ENCODE peak calls at places on chromosomes 2 and 18, in four cellular contexts. L is PC-9, A is astrocyte, O is A549. S is an unnamed sample.

GRCh38 chr2:232541195-232541960 is 1.9 kb downstream of the CHRNG start:
- DNase-seq in L (no peak), A (no peak), O (no peak), S (no peak)

GRCh38 chr2:1564506-1564905 is 151.2 kb downstream of the TPO start:
- DNase-seq in L (no peak), A (no peak), O (no peak), S (no peak)

GRCh38 chr2:188437537-188437936 is 145.9 kb downstream of the GULP1 start:
- DNase-seq in L (no peak), A (no peak), O (no peak), S (no peak)

GRCh38 chr2:163621445-163622004 is 114.3 kb downstream of the FIGN start:
- DNase-seq in L (no peak), A (no peak), O (no peak), S (no peak)

GRCh38 chr2:106113362-106113971 is 80.6 kb downstream of the UXS1 start:
- DNase-seq in L (no peak), A (no peak), O (no peak), S (no peak)

GRCh38 chr18:45357681-45358470 is 257.4 kb upstream of the SLC14A2 start:
- DNase-seq in L (no peak), A (peak; percentile 68), O (no peak), S (no peak)

GRCh38 chr18:75422341-75422910 is 5.1 kb downstream of the SMIM21 start:
- DNase-seq in L (no peak), A (peak; percentile 23), O (no peak), S (no peak)

GRCh38 chr18:50569930-50570329 is 10.0 kb downstream of the MAPK4 start:
- DNase-seq in L (no peak), A (no peak), O (no peak), S (no peak)

GRCh38 chr2:54669677-54670484 is 53.6 kb upstream of the EML6 start:
- DNase-seq in L (no peak), A (no peak), O (no peak), S (no peak)

GRCh38 chr2:27494284-27494943 is 586 bp downstream of the FNDC4 start:
- DNase-seq in L (no peak), A (peak; percentile 64), O (no peak), S (no peak)

GRCh38 chr2:127142663-127143630 is 36.0 kb upstream of the BIN1 start:
- DNase-seq in L (no peak), A (no peak), O (no peak), S (no peak)

GRCh38 chr2:157056200-157056676 is 201.3 kb upstream of the GALNT5 start:
- DNase-seq in L (no peak), A (peak; percentile 84), O (no peak), S (no peak)

GRCh38 chr2:46988733-46989481 is 73.3 kb upstream of the MCFD2 start:
- DNase-seq in L (no peak), A (no peak), O (no peak), S (no peak)

GRCh38 chr2:140597836-140598235 is 1533.0 kb downstream of the LRP1B start:
- DNase-seq in L (no peak), A (no peak), O (no peak), S (no peak)

GRCh38 chr2:189109921-189110397 is 69.6 kb downstream of the COL5A2 start:
- DNase-seq in L (no peak), A (peak; percentile 95), O (no peak), S (no peak)

GRCh38 chr2:15751477-15751876 is 159.8 kb downstream of the DDX1 start:
- DNase-seq in L (no peak), A (no peak), O (no peak), S (no peak)

GRCh38 chr18:10230072-10230471 is 224.4 kb upstream of the APCDD1 start:
- DNase-seq in L (peak; percentile 77), A (peak; percentile 91), O (no peak), S (no peak)

GRCh38 chr2:224983719-224984388 is 58.4 kb downstream of the DOCK10 start:
- DNase-seq in L (no peak), A (peak; percentile 47), O (no peak), S (no peak)

GRCh38 chr2:72924353-72925240 is 7.3 kb downstream of the EMX1 start:
- DNase-seq in L (no peak), A (no peak), O (no peak), S (no peak)

GRCh38 chr18:58209326-58209725 is 165.3 kb downstream of the NEDD4L start:
- DNase-seq in L (no peak), A (peak; percentile 46), O (no peak), S (no peak)

GRCh38 chr18:58205780-58206160 is 161.7 kb downstream of the NEDD4L start:
- DNase-seq in L (no peak), A (no peak), O (no peak), S (no peak)

GRCh38 chr18:58207520-58208152 is 163.6 kb downstream of the NEDD4L start:
- DNase-seq in L (no peak), A (no peak), O (no peak), S (no peak)

GRCh38 chr18:58211510-58211909 is 167.5 kb downstream of the NEDD4L start:
- DNase-seq in L (no peak), A (no peak), O (no peak), S (no peak)

DNA sequence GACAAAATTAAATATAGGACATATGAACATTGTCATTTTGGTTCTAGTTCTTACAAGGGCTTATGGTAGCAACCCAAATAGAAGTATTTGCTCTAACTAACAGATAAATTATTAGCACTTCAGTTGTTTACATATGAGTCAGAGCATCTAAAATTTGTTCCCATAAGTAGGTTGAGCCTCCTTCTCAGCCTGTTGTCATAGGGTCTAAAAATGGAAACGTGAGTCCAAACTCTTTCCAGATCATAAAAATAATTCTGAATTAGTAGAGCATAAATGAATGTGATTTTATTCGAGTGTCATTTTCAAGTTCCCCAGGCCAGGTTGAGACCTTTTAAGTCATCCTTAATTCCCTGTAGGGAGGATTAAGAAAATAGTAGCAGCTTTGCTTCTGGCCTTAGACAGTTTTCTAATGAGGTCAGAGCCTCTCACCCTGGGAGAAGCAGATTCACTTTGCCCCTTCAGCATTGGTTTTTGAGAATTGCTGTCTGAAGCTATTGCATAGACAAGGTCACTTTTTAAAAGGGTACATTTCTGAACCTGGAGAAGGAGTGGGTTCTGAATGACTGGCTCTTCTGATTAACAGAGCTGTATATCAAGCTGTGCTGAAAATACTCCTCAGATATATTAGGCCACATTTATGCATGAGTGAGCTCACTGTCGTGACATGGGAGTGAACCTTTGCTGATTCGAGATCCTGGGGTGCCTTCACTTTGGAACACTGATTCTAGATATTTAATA is 164.3 kb downstream of the NEDD4L start:
- DNase-seq in L (peak; percentile 66), A (peak; percentile 37), O (no peak), S (no peak)
- H3K4me3 ChIP-seq in L (no peak overlapping the region), A (no peak overlapping the region), O (no peak overlapping the region), S (no peak overlapping the region)

GRCh38 chr18:23138470-23138869 is 3.2 kb downstream of the CABLES1 start:
- DNase-seq in L (no peak), A (no peak), O (no peak), S (no peak)
- H3K27ac ChIP-seq in L (no peak overlapping the region), A (no peak overlapping the region), O (no peak overlapping the region), S (no peak overlapping the region)

DNA sequence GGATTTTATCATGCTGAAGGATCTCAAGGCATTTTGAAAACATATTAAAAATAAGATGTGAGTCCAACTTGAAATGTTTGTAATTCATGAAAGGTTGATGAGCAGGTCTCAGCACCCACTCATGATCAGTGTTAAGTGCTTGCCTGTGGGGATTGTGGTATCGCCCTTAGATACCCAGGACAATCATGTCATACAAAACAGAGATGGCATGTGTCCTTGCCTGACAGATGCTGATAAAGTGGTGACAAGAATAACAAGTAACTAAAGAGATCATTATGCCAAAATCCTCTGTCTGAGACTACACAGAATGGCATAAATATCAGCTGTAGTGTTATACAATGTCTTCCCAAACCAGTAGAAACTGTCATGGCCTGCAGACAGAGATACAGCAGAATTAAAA is 930.3 kb downstream of the SUCLG1 start:
- DNase-seq in L (no peak), A (no peak), O (no peak), S (no peak)
- H3K9me3 ChIP-seq in L (no peaks in the 10 kb centered on the region), A (no peaks in the 10 kb centered on the region), O (no peaks in the 10 kb centered on the region), S (no peaks in the 10 kb centered on the region)

DNA sequence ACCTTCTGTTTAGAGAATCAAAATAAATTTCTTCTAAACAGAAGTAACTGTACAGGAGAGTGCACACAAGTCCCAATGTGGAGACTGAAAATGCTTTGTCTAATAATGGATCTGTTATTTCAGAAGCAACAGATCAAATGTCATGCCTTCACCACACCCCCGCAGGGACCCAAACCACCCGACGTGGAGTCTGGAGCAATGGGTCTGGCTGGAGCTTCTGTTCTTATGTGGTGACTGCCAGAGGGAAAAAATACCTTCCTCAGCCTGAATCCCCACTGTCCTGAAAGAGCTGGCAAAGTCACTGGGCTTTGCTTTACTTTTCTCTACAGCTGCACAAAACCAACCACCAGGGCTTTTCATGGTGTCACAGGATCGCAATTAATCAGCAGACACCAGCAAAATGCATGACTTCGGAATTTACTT is 119.0 kb upstream of the ZFP36L2 start:
- DNase-seq in L (no peak), A (peak; percentile 47), O (no peak), S (no peak)
- H3K4me3 ChIP-seq in L (no peak overlapping the region), A (no peak overlapping the region), O (no peak overlapping the region), S (no peak overlapping the region)

GRCh38 chr18:48504819-48505218 is 34.0 kb upstream of the CTIF start:
- DNase-seq in L (no peak), A (no peak), O (no peak), S (no peak)
- H3K27ac ChIP-seq in L (no peak overlapping the region), A (no peak overlapping the region), O (no peak overlapping the region), S (no peak overlapping the region)

GRCh38 chr18:78965260-78965659 is 14.4 kb upstream of the SALL3 start:
- DNase-seq in L (no peak), A (no peak), O (no peak), S (no peak)
- H3K9me3 ChIP-seq in L (no peaks in the 10 kb centered on the region), A (peaks cover 14% of the 10 kb centered on the region), O (no peaks in the 10 kb centered on the region), S (no peaks in the 10 kb centered on the region)

GRCh38 chr2:152466925-152467676 is 132.1 kb downstream of the FMNL2 start:
- DNase-seq in L (no peak), A (no peak), O (no peak), S (no peak)
- H3K4me3 ChIP-seq in L (no peak overlapping the region), A (no peak overlapping the region), O (no peak overlapping the region), S (no peak overlapping the region)

GRCh38 chr2:9492927-9493326 is 18.6 kb downstream of the IAH1 start:
- DNase-seq in L (no peak), A (no peak), O (no peak), S (no peak)

GRCh38 chr2:9493478-9493877 is 19.1 kb downstream of the IAH1 start:
- DNase-seq in L (no peak), A (no peak), O (no peak), S (no peak)

GRCh38 chr2:9494096-9494495 is 19.7 kb downstream of the IAH1 start:
- DNase-seq in L (no peak), A (no peak), O (no peak), S (no peak)

GRCh38 chr2:9498210-9498609 is 23.9 kb downstream of the IAH1 start:
- DNase-seq in L (no peak), A (peak; percentile 47), O (no peak), S (no peak)

DNA sequence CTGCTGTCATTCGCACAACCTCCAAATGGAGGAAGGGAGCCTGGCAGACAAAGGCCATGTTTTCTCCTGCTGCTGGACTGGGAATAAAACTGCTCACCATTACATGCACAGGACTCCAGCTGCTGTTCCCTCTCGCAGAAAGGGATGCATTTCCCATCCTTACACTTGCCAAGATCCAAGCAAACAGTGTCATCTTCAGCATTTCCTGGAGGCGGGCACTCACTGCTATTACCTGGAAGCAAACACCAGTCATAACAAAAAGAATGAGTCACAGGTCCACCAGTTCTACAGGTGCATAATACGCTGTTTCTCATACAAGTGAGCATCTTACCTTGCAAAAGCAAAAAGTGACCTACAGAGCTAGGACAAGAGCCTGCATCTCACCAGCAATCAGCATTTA is 22.7 kb downstream of the IAH1 start:
- DNase-seq in L (peak; percentile 72), A (no peak), O (no peak), S (no peak)
- H3K27ac ChIP-seq in L (no peak overlapping the region), A (no peak overlapping the region), O (no peak overlapping the region), S (no peak overlapping the region)